ENCODE peak calls at places on chromosomes 1 and 21, in four cellular contexts. E, X, V and A are unnamed samples.

GRCh38 chr1:150889650-150890416 is 2.9 kb downstream of the CTXND2 start:
- DNase-seq in E (no peak), X (no peak), V (no peak), A (no peak)

GRCh38 chr1:36982708-36983107 is 51.6 kb downstream of the GRIK3 start:
- DNase-seq in E (no peak), X (no peak), V (no peak), A (no peak)

GRCh38 chr1:193479187-193479586 is 292.8 kb upstream of the B3GALT2 start:
- DNase-seq in E (peak), X (no peak), V (peak), A (no peak)

GRCh38 chr1:162859210-162859609 is 1.8 kb downstream of the CCDC190 start:
- DNase-seq in E (no peak), X (no peak), V (no peak), A (no peak)

GRCh38 chr21:45228171-45228641 is 59.5 kb downstream of the POFUT2 start:
- DNase-seq in E (no peak), X (peak), V (no peak), A (no peak)

GRCh38 chr1:243447342-243447741 is 191.5 kb downstream of the SDCCAG8 start:
- DNase-seq in E (no peak), X (no peak), V (peak), A (no peak)

GRCh38 chr1:218374972-218375371 is 29.8 kb downstream of the TGFB2 start:
- DNase-seq in E (no peak), X (no peak), V (no peak), A (no peak)

GRCh38 chr1:152953761-152954160 is 6.8 kb downstream of the SPRR5 start:
- DNase-seq in E (no peak), X (no peak), V (no peak), A (no peak)

GRCh38 chr1:58779059-58779754 is 4.6 kb downstream of the JUN start:
- DNase-seq in E (no peak), X (no peak), V (no peak), A (no peak)

GRCh38 chr1:30952098-30952497 is 43.5 kb upstream of the SDC3 start:
- DNase-seq in E (no peak), X (no peak), V (no peak), A (no peak)

GRCh38 chr21:41966341-41966833 is 12.6 kb upstream of the C2CD2 start:
- DNase-seq in E (no peak), X (no peak), V (no peak), A (no peak)

GRCh38 chr1:173356211-173356762 is 120.8 kb upstream of the PRDX6 start:
- DNase-seq in E (no peak), X (no peak), V (no peak), A (no peak)

GRCh38 chr1:220689696-220690095 is 467 bp upstream of the C1orf115 start:
- DNase-seq in E (no peak), X (no peak), V (no peak), A (no peak)

GRCh38 chr1:191592907-191593306 is 565.4 kb upstream of the RGS18 start:
- DNase-seq in E (no peak), X (no peak), V (no peak), A (no peak)

GRCh38 chr1:113835686-113836290 is 23.5 kb upstream of the RSBN1 start:
- DNase-seq in E (peak), X (peak), V (no peak), A (no peak)

GRCh38 chr1:57353589-57353988 is 70.3 kb downstream of the DAB1 start:
- DNase-seq in E (no peak), X (no peak), V (no peak), A (no peak)

GRCh38 chr1:43525995-43526394 is 4.7 kb upstream of the PTPRF start:
- DNase-seq in E (no peak), X (peak), V (no peak), A (peak)

GRCh38 chr1:67464741-67465140 is 34.5 kb upstream of the SERBP1 start:
- DNase-seq in E (no peak), X (no peak), V (no peak), A (no peak)

GRCh38 chr1:92291372-92291999 is 7.3 kb downstream of the GLMN start:
- DNase-seq in E (no peak), X (peak), V (no peak), A (no peak)

GRCh38 chr1:37035828-37036666 is 1.7 kb upstream of the GRIK3 start:
- DNase-seq in E (peak), X (no peak), V (no peak), A (no peak)

GRCh38 chr1:45205000-45205909 is 1.1 kb downstream of the ZSWIM5 start:
- DNase-seq in E (no peak), X (no peak), V (peak), A (peak)

GRCh38 chr1:199774433-199775089 is 252.9 kb upstream of the NR5A2 start:
- DNase-seq in E (no peak), X (peak), V (no peak), A (no peak)

GRCh38 chr1:17120962-17121837 is 1.9 kb upstream of the PADI2 start:
- DNase-seq in E (no peak), X (peak), V (peak), A (no peak)

GRCh38 chr1:225437710-225438437 is 10.0 kb upstream of the LBR start:
- DNase-seq in E (no peak), X (no peak), V (no peak), A (no peak)

GRCh38 chr1:108828074-108828961 is 28.6 kb downstream of the AKNAD1 start:
- DNase-seq in E (peak), X (peak), V (peak), A (peak)

GRCh38 chr1:211912064-211912463 is 81.5 kb upstream of the LPGAT1 start:
- DNase-seq in E (no peak), X (no peak), V (no peak), A (no peak)

GRCh38 chr1:30008372-30008997 is 714.9 kb downstream of the MATN1 start:
- DNase-seq in E (no peak), X (no peak), V (no peak), A (no peak)

GRCh38 chr1:154776339-154776605 is 93.8 kb downstream of the KCNN3 start:
- DNase-seq in E (no peak), X (no peak), V (no peak), A (no peak)

GRCh38 chr1:203040518-203041275 is 14.4 kb downstream of the PPFIA4 start:
- DNase-seq in E (no peak), X (no peak), V (no peak), A (no peak)

GRCh38 chr1:203041351-203041932 is 15.2 kb downstream of the PPFIA4 start:
- DNase-seq in E (no peak), X (no peak), V (no peak), A (no peak)

GRCh38 chr1:203038891-203039608 is 12.8 kb downstream of the PPFIA4 start:
- DNase-seq in E (peak), X (peak), V (peak), A (peak)

GRCh38 chr1:203038217-203038741 is 12.0 kb downstream of the PPFIA4 start:
- DNase-seq in E (no peak), X (peak), V (no peak), A (no peak)

DNA sequence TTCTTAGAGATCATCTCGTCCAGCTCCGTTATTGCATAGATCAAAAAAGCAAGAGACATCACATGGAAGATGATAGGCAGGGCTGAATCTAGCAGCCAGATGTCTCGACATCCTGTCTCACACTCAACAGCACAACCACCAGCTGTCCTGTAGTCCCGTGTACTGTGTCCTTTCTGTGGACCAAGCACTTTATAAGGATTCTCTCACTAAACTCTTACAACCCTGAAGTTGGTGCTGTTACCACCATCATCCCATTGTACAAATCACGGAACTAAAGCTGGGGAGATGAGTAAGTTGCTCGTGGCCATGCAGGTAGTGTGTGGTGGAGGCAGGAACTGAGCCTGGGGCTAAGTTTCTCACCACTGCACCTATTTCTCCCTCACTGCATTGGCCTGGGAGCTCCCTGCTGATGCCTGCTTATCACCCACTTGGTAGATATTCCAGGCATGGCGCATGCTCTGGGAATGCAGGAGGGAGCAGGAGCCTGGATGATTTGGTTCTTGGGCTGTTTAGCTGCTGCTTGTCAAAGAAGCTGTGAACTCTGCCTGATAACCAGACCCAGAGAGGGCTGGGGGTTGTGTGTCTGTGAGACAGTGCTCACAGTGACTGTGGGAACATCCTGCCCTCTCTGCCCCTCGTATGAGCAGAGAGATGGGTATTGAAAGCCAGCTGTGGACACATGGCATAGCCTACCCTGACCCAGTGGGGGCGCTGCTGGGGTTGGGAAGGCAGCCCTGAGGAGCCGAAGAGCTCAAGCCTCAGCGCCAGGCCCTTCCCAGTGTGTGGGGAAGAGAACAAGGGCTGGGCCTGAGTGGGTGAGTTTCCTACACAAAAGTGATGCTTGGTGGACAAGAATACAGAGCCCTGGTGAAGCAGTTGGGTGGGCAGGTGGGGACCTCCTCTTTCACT is 13.6 kb downstream of the PPFIA4 start:
- DNase-seq in E (no peak), X (no peak), V (no peak), A (no peak)
- TF ChIP-seq CTCF in E (no peak), X (peak), V (no peak), A (no peak)

GRCh38 chr1:77687519-77687906 is 5.1 kb upstream of the ZZZ3 start:
- DNase-seq in E (no peak), X (no peak), V (no peak), A (peak)
- TF ChIP-seq CTCF in E (no peak), X (peak), V (no peak), A (peak)

GRCh38 chr1:167059045-167059728 is 31.0 kb downstream of the GPA33 start:
- DNase-seq in E (peak), X (peak), V (peak), A (peak)

GRCh38 chr1:167061073-167061464 is 29.1 kb downstream of the GPA33 start:
- DNase-seq in E (no peak), X (no peak), V (no peak), A (no peak)

GRCh38 chr1:167059729-167060107 is 30.5 kb downstream of the GPA33 start:
- DNase-seq in E (no peak), X (no peak), V (no peak), A (no peak)

GRCh38 chr1:167057297-167057688 is 32.9 kb downstream of the GPA33 start:
- DNase-seq in E (peak), X (peak), V (peak), A (no peak)

GRCh38 chr1:167060141-167061072 is 29.8 kb downstream of the GPA33 start:
- DNase-seq in E (no peak), X (no peak), V (no peak), A (no peak)
- TF ChIP-seq CTCF in E (no peak), X (peak), V (no peak), A (no peak)

GRCh38 chr21:31726407-31726806 is 5.5 kb downstream of the SCAF4 start:
- DNase-seq in E (no peak), X (no peak), V (no peak), A (no peak)
- TF ChIP-seq CTCF in E (no peak), X (no peak), V (no peak), A (no peak)

GRCh38 chr1:6129313-6129712 is 50.8 kb downstream of the CHD5 start:
- DNase-seq in E (no peak), X (no peak), V (no peak), A (peak)

GRCh38 chr1:6126521-6127067 is 53.5 kb downstream of the CHD5 start:
- DNase-seq in E (no peak), X (no peak), V (no peak), A (peak)

GRCh38 chr1:6128276-6129081 is 51.6 kb downstream of the CHD5 start:
- DNase-seq in E (no peak), X (no peak), V (no peak), A (peak)

GRCh38 chr1:6126028-6126427 is 54.1 kb downstream of the CHD5 start:
- DNase-seq in E (no peak), X (no peak), V (no peak), A (peak)

GRCh38 chr1:6127587-6128163 is 52.4 kb downstream of the CHD5 start:
- DNase-seq in E (peak), X (no peak), V (peak), A (peak)
- TF ChIP-seq CTCF in E (no peak), X (no peak), V (no peak), A (no peak)

DNA sequence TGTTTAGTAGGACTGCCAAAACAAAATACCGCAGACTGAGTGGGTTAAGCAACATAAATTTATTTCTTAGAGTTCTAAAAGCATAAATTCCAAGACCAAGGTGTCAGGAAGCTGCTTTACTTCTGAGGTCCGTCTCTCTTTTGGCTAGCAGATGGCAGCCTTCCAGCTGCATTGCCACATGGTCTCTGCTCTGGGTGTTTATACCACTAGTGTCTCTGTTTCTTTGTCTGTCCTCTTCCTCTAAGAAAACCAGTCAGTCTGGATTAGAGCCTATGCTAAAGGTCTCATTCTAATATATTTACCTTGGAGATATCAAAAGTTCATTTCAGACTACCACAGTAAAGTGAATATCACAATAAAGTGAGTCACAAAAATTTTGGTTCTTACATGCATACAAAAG is 519.8 kb downstream of the COL11A1 start:
- DNase-seq in E (no peak), X (no peak), V (no peak), A (no peak)
- TF ChIP-seq CTCF in E (no peak), X (no peak), V (no peak), A (no peak)

GRCh38 chr21:32921632-32922230 is 104.0 kb upstream of the OLIG2 start:
- DNase-seq in E (peak), X (no peak), V (peak), A (peak)
- TF ChIP-seq CTCF in E (peak), X (peak), V (no peak), A (peak)

DNA sequence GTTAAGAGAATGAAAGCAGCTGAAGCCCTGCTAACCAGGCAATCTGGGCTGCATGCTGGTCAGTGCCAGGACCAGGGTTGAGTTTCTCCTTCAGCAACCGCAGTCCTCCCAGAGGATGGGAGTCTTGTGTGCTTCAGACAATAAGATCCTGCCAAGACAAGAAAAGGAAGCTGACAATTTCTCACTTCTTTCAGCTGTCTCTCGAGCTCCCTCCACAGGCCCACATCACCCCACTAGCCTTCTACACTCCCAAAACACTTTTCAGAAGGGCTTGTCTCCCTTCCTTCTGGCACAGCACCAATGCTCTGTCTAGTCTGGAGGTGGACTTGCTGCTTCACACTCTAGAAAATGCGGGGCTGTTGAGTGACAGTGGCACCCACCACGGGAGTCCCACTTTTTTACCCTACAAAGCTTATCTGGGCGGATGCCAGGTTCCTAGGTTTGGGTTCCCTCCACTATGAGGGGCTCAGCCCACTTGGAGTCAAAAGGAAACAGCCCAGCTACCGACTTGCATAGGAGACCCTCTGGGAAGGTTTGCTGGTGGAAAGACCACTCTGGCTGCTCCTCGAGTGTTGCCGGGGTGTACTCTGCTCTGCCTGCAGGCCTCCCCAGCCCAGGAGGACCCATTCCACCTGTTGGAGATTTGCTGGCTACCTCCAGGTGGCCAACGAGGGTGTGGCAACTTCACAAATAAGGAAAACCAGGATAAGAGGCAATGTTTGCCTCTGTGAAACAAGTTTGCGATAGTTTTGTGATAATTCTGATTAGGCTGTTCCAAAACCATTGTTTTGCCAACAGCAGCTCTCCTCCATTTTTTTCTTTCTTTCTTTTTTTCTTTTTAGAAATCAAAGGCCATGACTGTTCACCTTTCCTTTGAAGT is 68.9 kb downstream of the TENT5C start:
- DNase-seq in E (peak), X (no peak), V (peak), A (no peak)
- TF ChIP-seq CTCF in E (peak), X (no peak), V (peak), A (peak)

DNA sequence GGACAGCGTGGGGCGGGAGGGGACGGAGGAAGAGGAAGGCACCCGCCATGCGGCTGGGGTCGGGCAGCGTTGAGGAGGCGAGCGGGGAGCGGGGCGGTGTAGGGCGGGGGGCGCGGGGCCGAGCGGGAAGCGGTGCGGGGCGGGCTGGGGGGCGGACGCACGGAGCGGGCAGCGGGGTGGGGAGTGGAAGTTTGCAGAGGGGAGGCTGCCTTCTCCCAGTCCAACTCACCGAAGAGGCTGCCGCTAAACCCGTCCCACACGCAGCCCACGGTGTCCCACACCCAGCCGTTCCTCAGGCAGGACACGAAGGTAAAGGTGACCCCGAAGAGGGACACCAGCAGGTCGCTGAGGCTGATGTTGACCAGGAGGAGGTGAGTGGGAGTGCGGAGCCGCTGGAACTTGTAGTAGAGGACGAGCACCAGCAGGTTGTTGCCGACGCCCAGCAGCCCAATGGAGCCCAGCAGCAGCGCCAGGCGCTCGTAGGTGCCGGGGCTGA is 468 bp downstream of the CHML start:
- DNase-seq in E (peak), X (no peak), V (no peak), A (peak)
- TF ChIP-seq CTCF in E (no peak), X (peak), V (no peak), A (no peak)

GRCh38 chr21:37532868-37533780 is 166.6 kb downstream of the DYRK1A start:
- DNase-seq in E (peak), X (no peak), V (peak), A (no peak)
- TF ChIP-seq CTCF in E (no peak), X (no peak), V (peak), A (no peak)